ENCODE peak calls at places on chromosome 18, in seven cellular contexts. One of them, this sample, is unnamed.

GRCh38 chr18:43278401-43278800 is 1.1 kb upstream of the SYT4 start:
- DNase-seq in stomach: no peak
- DNase-seq in amniotic stem cell: no peak
- DNase-seq in hypothalamus: peak
- DNase-seq in head of caudate nucleus: no peak
- DNase-seq in substantia nigra: no peak
- DNase-seq in RCC 7860: no peak
- DNase-seq in this sample: no peak

GRCh38 chr18:79853993-79854364 is 56.2 kb downstream of the KCNG2 start:
- DNase-seq in head of caudate nucleus: no peak
- DNase-seq in amniotic stem cell: no peak
- DNase-seq in hypothalamus: no peak
- DNase-seq in substantia nigra: no peak
- DNase-seq in RCC 7860: no peak
- DNase-seq in stomach: no peak
- DNase-seq in this sample: no peak

GRCh38 chr18:24271381-24272331 is 126.0 kb downstream of the OSBPL1A start:
- DNase-seq in substantia nigra: peak
- DNase-seq in stomach: peak
- DNase-seq in hypothalamus: peak
- DNase-seq in RCC 7860: no peak
- DNase-seq in amniotic stem cell: peak
- DNase-seq in head of caudate nucleus: peak
- DNase-seq in this sample: peak

GRCh38 chr18:24530630-24531111 is 70.2 kb downstream of the HRH4 start:
- DNase-seq in hypothalamus: peak
- DNase-seq in head of caudate nucleus: peak
- DNase-seq in amniotic stem cell: no peak
- DNase-seq in RCC 7860: peak
- DNase-seq in stomach: no peak
- DNase-seq in substantia nigra: no peak
- DNase-seq in this sample: peak

GRCh38 chr18:48124857-48125626 is 194.6 kb upstream of the SMAD2 start:
- DNase-seq in RCC 7860: no peak
- DNase-seq in amniotic stem cell: no peak
- DNase-seq in stomach: no peak
- DNase-seq in hypothalamus: no peak
- DNase-seq in head of caudate nucleus: no peak
- DNase-seq in substantia nigra: no peak
- DNase-seq in this sample: no peak

GRCh38 chr18:27789406-27789805 is 387.5 kb downstream of the CDH2 start:
- DNase-seq in head of caudate nucleus: no peak
- DNase-seq in RCC 7860: no peak
- DNase-seq in amniotic stem cell: no peak
- DNase-seq in hypothalamus: no peak
- DNase-seq in substantia nigra: no peak
- DNase-seq in stomach: no peak
- DNase-seq in this sample: no peak

GRCh38 chr18:66616523-66616983 is 12.7 kb upstream of the CDH19 start:
- DNase-seq in RCC 7860: no peak
- DNase-seq in substantia nigra: no peak
- DNase-seq in hypothalamus: peak
- DNase-seq in head of caudate nucleus: peak
- DNase-seq in amniotic stem cell: no peak
- DNase-seq in stomach: no peak
- DNase-seq in this sample: no peak

GRCh38 chr18:11104307-11104706 is 45.1 kb downstream of the PIEZO2 start:
- DNase-seq in RCC 7860: no peak
- DNase-seq in substantia nigra: no peak
- DNase-seq in amniotic stem cell: no peak
- DNase-seq in head of caudate nucleus: no peak
- DNase-seq in hypothalamus: no peak
- DNase-seq in stomach: peak
- DNase-seq in this sample: no peak

GRCh38 chr18:57900906-57901305 is 97.8 kb upstream of the ATP8B1 start:
- DNase-seq in stomach: no peak
- DNase-seq in RCC 7860: no peak
- DNase-seq in head of caudate nucleus: no peak
- DNase-seq in hypothalamus: no peak
- DNase-seq in substantia nigra: no peak
- DNase-seq in amniotic stem cell: no peak
- DNase-seq in this sample: no peak

GRCh38 chr18:12990128-12990485 is 1.1 kb upstream of the CEP192 start:
- DNase-seq in head of caudate nucleus: no peak
- DNase-seq in stomach: no peak
- DNase-seq in RCC 7860: no peak
- DNase-seq in hypothalamus: no peak
- DNase-seq in amniotic stem cell: no peak
- DNase-seq in substantia nigra: no peak
- DNase-seq in this sample: no peak

GRCh38 chr18:963276-963675 is 58.6 kb downstream of the ADCYAP1 start:
- DNase-seq in stomach: no peak
- DNase-seq in hypothalamus: no peak
- DNase-seq in head of caudate nucleus: no peak
- DNase-seq in substantia nigra: no peak
- DNase-seq in amniotic stem cell: no peak
- DNase-seq in RCC 7860: no peak
- DNase-seq in this sample: no peak

GRCh38 chr18:52280702-52281101 is 59.3 kb upstream of the DCC start:
- DNase-seq in stomach: no peak
- DNase-seq in head of caudate nucleus: no peak
- DNase-seq in hypothalamus: no peak
- DNase-seq in RCC 7860: no peak
- DNase-seq in substantia nigra: no peak
- DNase-seq in amniotic stem cell: no peak
- DNase-seq in this sample: no peak

GRCh38 chr18:67108894-67109293 is 407.6 kb downstream of the DSEL start:
- DNase-seq in hypothalamus: no peak
- DNase-seq in head of caudate nucleus: no peak
- DNase-seq in substantia nigra: no peak
- DNase-seq in stomach: no peak
- DNase-seq in amniotic stem cell: no peak
- DNase-seq in RCC 7860: no peak
- DNase-seq in this sample: no peak

GRCh38 chr18:32804126-32804888 is 31.5 kb upstream of the KLHL14 start:
- DNase-seq in stomach: no peak
- DNase-seq in substantia nigra: no peak
- DNase-seq in hypothalamus: no peak
- DNase-seq in RCC 7860: no peak
- DNase-seq in head of caudate nucleus: no peak
- DNase-seq in amniotic stem cell: no peak
- DNase-seq in this sample: no peak

GRCh38 chr18:3319399-3319798 is 57.5 kb downstream of the MYL12B start:
- DNase-seq in stomach: no peak
- DNase-seq in substantia nigra: no peak
- DNase-seq in amniotic stem cell: no peak
- DNase-seq in hypothalamus: no peak
- DNase-seq in RCC 7860: no peak
- DNase-seq in head of caudate nucleus: no peak
- DNase-seq in this sample: no peak

GRCh38 chr18:22349317-22349898 is 68.3 kb downstream of the CTAGE1 start:
- DNase-seq in hypothalamus: no peak
- DNase-seq in amniotic stem cell: no peak
- DNase-seq in substantia nigra: no peak
- DNase-seq in RCC 7860: no peak
- DNase-seq in stomach: no peak
- DNase-seq in head of caudate nucleus: no peak
- DNase-seq in this sample: no peak

GRCh38 chr18:80106482-80107051 is 2.5 kb upstream of the ADNP2 start:
- DNase-seq in RCC 7860: no peak
- DNase-seq in stomach: no peak
- DNase-seq in substantia nigra: no peak
- DNase-seq in hypothalamus: no peak
- DNase-seq in amniotic stem cell: no peak
- DNase-seq in head of caudate nucleus: no peak
- DNase-seq in this sample: no peak

GRCh38 chr18:32110005-32110404 is 18.3 kb downstream of the RNF138 start:
- DNase-seq in stomach: no peak
- DNase-seq in hypothalamus: no peak
- DNase-seq in head of caudate nucleus: no peak
- DNase-seq in substantia nigra: no peak
- DNase-seq in RCC 7860: no peak
- DNase-seq in amniotic stem cell: no peak
- DNase-seq in this sample: no peak

GRCh38 chr18:68181956-68182355 is 533.0 kb downstream of the TMX3 start:
- DNase-seq in amniotic stem cell: no peak
- DNase-seq in RCC 7860: no peak
- DNase-seq in head of caudate nucleus: no peak
- DNase-seq in substantia nigra: no peak
- DNase-seq in hypothalamus: no peak
- DNase-seq in stomach: no peak
- DNase-seq in this sample: no peak

GRCh38 chr18:54235871-54236270 is 11.4 kb upstream of the MBD2 start:
- DNase-seq in head of caudate nucleus: no peak
- DNase-seq in stomach: no peak
- DNase-seq in RCC 7860: no peak
- DNase-seq in amniotic stem cell: no peak
- DNase-seq in hypothalamus: no peak
- DNase-seq in substantia nigra: no peak
- DNase-seq in this sample: no peak

GRCh38 chr18:75679347-75679746 is 251.8 kb upstream of the SMIM21 start:
- DNase-seq in RCC 7860: no peak
- DNase-seq in head of caudate nucleus: no peak
- DNase-seq in hypothalamus: no peak
- DNase-seq in amniotic stem cell: no peak
- DNase-seq in stomach: no peak
- DNase-seq in substantia nigra: no peak
- DNase-seq in this sample: no peak

GRCh38 chr18:9353596-9353995 is 19.0 kb downstream of the TWSG1 start:
- DNase-seq in amniotic stem cell: no peak
- DNase-seq in hypothalamus: no peak
- DNase-seq in substantia nigra: no peak
- DNase-seq in stomach: no peak
- DNase-seq in RCC 7860: no peak
- DNase-seq in head of caudate nucleus: no peak
- DNase-seq in this sample: no peak

GRCh38 chr18:79498662-79499061 is 102.9 kb downstream of the NFATC1 start:
- DNase-seq in stomach: no peak
- DNase-seq in hypothalamus: no peak
- DNase-seq in amniotic stem cell: no peak
- DNase-seq in head of caudate nucleus: no peak
- DNase-seq in RCC 7860: no peak
- DNase-seq in substantia nigra: no peak
- DNase-seq in this sample: no peak

GRCh38 chr18:79321625-79322024 is 74.1 kb upstream of the NFATC1 start:
- DNase-seq in stomach: no peak
- DNase-seq in RCC 7860: no peak
- DNase-seq in substantia nigra: no peak
- DNase-seq in head of caudate nucleus: no peak
- DNase-seq in hypothalamus: no peak
- DNase-seq in amniotic stem cell: no peak
- DNase-seq in this sample: no peak

GRCh38 chr18:58859935-58860334 is 4.7 kb upstream of the ZNF532 start:
- DNase-seq in amniotic stem cell: no peak
- DNase-seq in substantia nigra: no peak
- DNase-seq in head of caudate nucleus: no peak
- DNase-seq in stomach: no peak
- DNase-seq in RCC 7860: no peak
- DNase-seq in hypothalamus: peak
- DNase-seq in this sample: no peak

This sample was measured in foreskin melanocyte.